ENCODE peak calls at places on chromosome 3, in seven cellular contexts. B is NCI-H524; Z is endothelial cell of umbilical vein; J is spleen; X is activated naive CD4-positive, alpha-beta T cell treated with anti-CD3 and anti-CD28 coated beads, Interleukin-2, amount 10 ng/mL, durations not matched to agents 7 days and 5 days; N is COR-L47; S is RPMI7951. H is an unnamed sample.

GRCh38 chr3:113746955-113747718 is at the start of gene ATP6V1A:
- DNase-seq in B (peak), Z (peak), J (peak), N (peak), X (peak), S (peak), H (peak)

GRCh38 chr3:10619989-10620832 is 114.8 kb upstream of the ATP2B2 start:
- DNase-seq in S (no peak), X (no peak), J (peak), B (no peak), Z (no peak), N (peak), H (no peak)

GRCh38 chr3:93989241-93989640 is 9.3 kb downstream of the ARL13B start:
- DNase-seq in Z (no peak), S (no peak), B (no peak), N (no peak), X (no peak), J (no peak), H (no peak)

GRCh38 chr3:138314751-138315150 is 14.9 kb downstream of the NME9 start:
- DNase-seq in J (no peak), B (no peak), N (no peak), X (no peak), S (no peak), Z (peak), H (peak)

GRCh38 chr3:15215996-15216395 is 9.9 kb downstream of the CAPN7 start:
- DNase-seq in Z (no peak), X (no peak), N (no peak), B (no peak), S (no peak), J (no peak), H (peak)

GRCh38 chr3:53040361-53040820 is 5.5 kb downstream of the SFMBT1 start:
- DNase-seq in B (no peak), N (no peak), J (no peak), S (no peak), X (no peak), Z (no peak), H (no peak)

GRCh38 chr3:54294214-54294613 is 171.9 kb downstream of the CACNA2D3 start:
- DNase-seq in Z (no peak), S (no peak), X (no peak), N (no peak), B (no peak), J (no peak), H (no peak)

GRCh38 chr3:62761711-62762110 is 113.5 kb downstream of the CADPS start:
- DNase-seq in J (no peak), Z (no peak), N (no peak), X (no peak), B (peak), S (no peak), H (no peak)

GRCh38 chr3:170021083-170021482 is 16.7 kb upstream of the GPR160 start:
- DNase-seq in N (no peak), J (no peak), B (no peak), X (no peak), S (no peak), Z (no peak), H (peak)

GRCh38 chr3:43621406-43621973 is 321 bp downstream of the ANO10 start:
- DNase-seq in S (no peak), B (no peak), X (no peak), N (no peak), Z (no peak), J (no peak), H (no peak)

GRCh38 chr3:179713643-179714090 is 60.8 kb downstream of the USP13 start:
- DNase-seq in X (no peak), Z (no peak), J (no peak), B (no peak), N (no peak), S (no peak), H (peak)

GRCh38 chr3:14131134-14131533 is 6.3 kb downstream of the TMEM43 start:
- DNase-seq in S (no peak), X (no peak), Z (no peak), N (no peak), J (no peak), B (no peak), H (no peak)

GRCh38 chr3:127409421-127410136 is 121.7 kb upstream of the PRR20G start:
- DNase-seq in B (no peak), X (no peak), S (no peak), J (peak), Z (no peak), N (no peak), H (no peak)

GRCh38 chr3:151798476-151798875 is 15.4 kb upstream of the AADAC start:
- DNase-seq in J (no peak), X (no peak), B (no peak), Z (no peak), S (peak), N (no peak), H (no peak)

GRCh38 chr3:39164414-39164813 is 11.0 kb upstream of the CSRNP1 start:
- DNase-seq in S (no peak), Z (no peak), J (no peak), N (no peak), X (no peak), B (no peak), H (no peak)

GRCh38 chr3:169243122-169243521 is 420.4 kb downstream of the MECOM start:
- DNase-seq in Z (peak), S (no peak), X (no peak), B (no peak), J (no peak), N (no peak), H (peak)

GRCh38 chr3:114092151-114093000 is 35.8 kb downstream of the QTRT2 start:
- DNase-seq in S (no peak), N (no peak), Z (peak), B (no peak), J (no peak), X (no peak), H (peak)

GRCh38 chr3:188567478-188568195 is 413.7 kb downstream of the LPP start:
- DNase-seq in X (no peak), B (no peak), Z (no peak), J (no peak), N (no peak), S (no peak), H (no peak)

GRCh38 chr3:52532838-52533622 is 627 bp downstream of the NT5DC2 start:
- DNase-seq in J (peak), B (peak), S (no peak), Z (no peak), X (peak), N (no peak), H (peak)

GRCh38 chr3:118968111-118968510 is 66.5 kb downstream of the IGSF11 start:
- DNase-seq in S (no peak), X (no peak), J (no peak), Z (no peak), B (no peak), N (no peak), H (no peak)

H was measured in lung microvascular endothelial cell.